ENCODE peak calls at places on chromosome 18, in six cellular contexts. One of them, this sample, is unnamed.

GRCh38 chr18:48914581-48915251 is 36.0 kb downstream of the SMAD7 start:
- DNase-seq in cardiac fibroblast: no peak
- DNase-seq in PC-9: no peak
- DNase-seq in activated T-cell treated with anti-CD3 and anti-CD28 coated beads, Interleukin-2, amount 50 U/mL, for 72 hours: no peak
- DNase-seq in progenitor cell of endocrine pancreas: peak
- DNase-seq in GM23338: no peak
- DNase-seq in this sample: no peak

GRCh38 chr18:32303400-32303799 is 113.6 kb downstream of the MEP1B start:
- DNase-seq in progenitor cell of endocrine pancreas: no peak
- DNase-seq in cardiac fibroblast: peak
- DNase-seq in PC-9: no peak
- DNase-seq in GM23338: no peak
- DNase-seq in activated T-cell treated with anti-CD3 and anti-CD28 coated beads, Interleukin-2, amount 50 U/mL, for 72 hours: no peak
- DNase-seq in this sample: no peak

GRCh38 chr18:80200932-80201672 is 46.2 kb downstream of the PARD6G start:
- DNase-seq in GM23338: no peak
- DNase-seq in cardiac fibroblast: no peak
- DNase-seq in progenitor cell of endocrine pancreas: no peak
- DNase-seq in PC-9: no peak
- DNase-seq in activated T-cell treated with anti-CD3 and anti-CD28 coated beads, Interleukin-2, amount 50 U/mL, for 72 hours: no peak
- DNase-seq in this sample: no peak

GRCh38 chr18:9691235-9691634 is 16.9 kb upstream of the RAB31 start:
- DNase-seq in cardiac fibroblast: no peak
- DNase-seq in activated T-cell treated with anti-CD3 and anti-CD28 coated beads, Interleukin-2, amount 50 U/mL, for 72 hours: no peak
- DNase-seq in PC-9: no peak
- DNase-seq in progenitor cell of endocrine pancreas: no peak
- DNase-seq in GM23338: no peak
- DNase-seq in this sample: no peak

GRCh38 chr18:12296457-12296856 is 11.6 kb upstream of the TUBB6 start:
- DNase-seq in activated T-cell treated with anti-CD3 and anti-CD28 coated beads, Interleukin-2, amount 50 U/mL, for 72 hours: no peak
- DNase-seq in progenitor cell of endocrine pancreas: no peak
- DNase-seq in cardiac fibroblast: no peak
- DNase-seq in GM23338: no peak
- DNase-seq in PC-9: no peak
- DNase-seq in this sample: no peak

GRCh38 chr18:63443820-63444219 is 21.5 kb upstream of the VPS4B start:
- DNase-seq in GM23338: no peak
- DNase-seq in activated T-cell treated with anti-CD3 and anti-CD28 coated beads, Interleukin-2, amount 50 U/mL, for 72 hours: no peak
- DNase-seq in progenitor cell of endocrine pancreas: no peak
- DNase-seq in cardiac fibroblast: no peak
- DNase-seq in PC-9: no peak
- DNase-seq in this sample: no peak

GRCh38 chr18:36312806-36313395 is 15.4 kb downstream of the FHOD3 start:
- DNase-seq in GM23338: no peak
- DNase-seq in activated T-cell treated with anti-CD3 and anti-CD28 coated beads, Interleukin-2, amount 50 U/mL, for 72 hours: no peak
- DNase-seq in cardiac fibroblast: peak
- DNase-seq in PC-9: no peak
- DNase-seq in progenitor cell of endocrine pancreas: no peak
- DNase-seq in this sample: no peak

GRCh38 chr18:76416935-76417334 is 78.1 kb downstream of the ZNF516 start:
- DNase-seq in activated T-cell treated with anti-CD3 and anti-CD28 coated beads, Interleukin-2, amount 50 U/mL, for 72 hours: no peak
- DNase-seq in PC-9: no peak
- DNase-seq in cardiac fibroblast: peak
- DNase-seq in progenitor cell of endocrine pancreas: no peak
- DNase-seq in GM23338: no peak
- DNase-seq in this sample: peak

GRCh38 chr18:47602273-47602897 is 328.1 kb downstream of the SMAD2 start:
- DNase-seq in activated T-cell treated with anti-CD3 and anti-CD28 coated beads, Interleukin-2, amount 50 U/mL, for 72 hours: no peak
- DNase-seq in cardiac fibroblast: no peak
- DNase-seq in PC-9: no peak
- DNase-seq in progenitor cell of endocrine pancreas: no peak
- DNase-seq in GM23338: no peak
- DNase-seq in this sample: no peak

GRCh38 chr18:32803571-32803970 is 30.7 kb upstream of the KLHL14 start:
- DNase-seq in GM23338: no peak
- DNase-seq in PC-9: no peak
- DNase-seq in activated T-cell treated with anti-CD3 and anti-CD28 coated beads, Interleukin-2, amount 50 U/mL, for 72 hours: no peak
- DNase-seq in cardiac fibroblast: no peak
- DNase-seq in progenitor cell of endocrine pancreas: peak
- DNase-seq in this sample: no peak

GRCh38 chr18:3250237-3251107 is 2.9 kb downstream of the MYL12A start:
- DNase-seq in cardiac fibroblast: peak
- DNase-seq in GM23338: no peak
- DNase-seq in PC-9: no peak
- DNase-seq in progenitor cell of endocrine pancreas: no peak
- DNase-seq in activated T-cell treated with anti-CD3 and anti-CD28 coated beads, Interleukin-2, amount 50 U/mL, for 72 hours: no peak
- DNase-seq in this sample: peak

GRCh38 chr18:12593861-12594260 is 64.0 kb downstream of the SPIRE1 start:
- DNase-seq in GM23338: no peak
- DNase-seq in cardiac fibroblast: peak
- DNase-seq in PC-9: no peak
- DNase-seq in progenitor cell of endocrine pancreas: no peak
- DNase-seq in activated T-cell treated with anti-CD3 and anti-CD28 coated beads, Interleukin-2, amount 50 U/mL, for 72 hours: no peak
- DNase-seq in this sample: peak

GRCh38 chr18:35290070-35290735 is at the start of gene ZSCAN30:
- DNase-seq in cardiac fibroblast: peak
- DNase-seq in activated T-cell treated with anti-CD3 and anti-CD28 coated beads, Interleukin-2, amount 50 U/mL, for 72 hours: peak
- DNase-seq in GM23338: peak
- DNase-seq in progenitor cell of endocrine pancreas: peak
- DNase-seq in PC-9: peak
- DNase-seq in this sample: peak

GRCh38 chr18:9417081-9417841 is 58.1 kb upstream of the RALBP1 start:
- DNase-seq in activated T-cell treated with anti-CD3 and anti-CD28 coated beads, Interleukin-2, amount 50 U/mL, for 72 hours: no peak
- DNase-seq in PC-9: peak
- DNase-seq in GM23338: peak
- DNase-seq in cardiac fibroblast: peak
- DNase-seq in progenitor cell of endocrine pancreas: no peak
- DNase-seq in this sample: peak

GRCh38 chr18:55779461-55779710 is 191.4 kb upstream of the TCF4 start:
- DNase-seq in GM23338: no peak
- DNase-seq in activated T-cell treated with anti-CD3 and anti-CD28 coated beads, Interleukin-2, amount 50 U/mL, for 72 hours: no peak
- DNase-seq in PC-9: no peak
- DNase-seq in progenitor cell of endocrine pancreas: no peak
- DNase-seq in cardiac fibroblast: no peak
- DNase-seq in this sample: peak